ENCODE peak calls at places on chromosomes 3 and 15, in four cellular contexts. One of them, this sample, is unnamed.
A peak's percentile ranks its signal among the peaks of the same experiment; 100 is the strongest.

GRCh38 chr3:69385723-69386483 is at the start of gene FRMD4B:
- DNase-seq in tibial artery: peak; percentile 87
- DNase-seq in fibroblast of mammary gland: peak; percentile 18
- DNase-seq in activated CD8-positive, alpha-beta T cell treated with anti-CD3 and anti-CD28 coated beads for 36 hours: peak; percentile 48
- DNase-seq in this sample: peak; percentile 90

GRCh38 chr3:36227982-36228381 is 152.3 kb upstream of the STAC start:
- DNase-seq in tibial artery: no peak
- DNase-seq in fibroblast of mammary gland: no peak
- DNase-seq in activated CD8-positive, alpha-beta T cell treated with anti-CD3 and anti-CD28 coated beads for 36 hours: no peak
- DNase-seq in this sample: no peak

GRCh38 chr15:81001180-81002003 is 669 bp downstream of the TLNRD1 start:
- DNase-seq in tibial artery: peak; percentile 77
- DNase-seq in fibroblast of mammary gland: peak; percentile 39
- DNase-seq in activated CD8-positive, alpha-beta T cell treated with anti-CD3 and anti-CD28 coated beads for 36 hours: peak; percentile 61
- DNase-seq in this sample: peak; percentile 90

GRCh38 chr3:183328164-183328563 is 75.1 kb downstream of the B3GNT5 start:
- DNase-seq in tibial artery: no peak
- DNase-seq in fibroblast of mammary gland: peak; percentile 39
- DNase-seq in activated CD8-positive, alpha-beta T cell treated with anti-CD3 and anti-CD28 coated beads for 36 hours: no peak
- DNase-seq in this sample: no peak

GRCh38 chr15:34721802-34722795 is 32.7 kb downstream of the GJD2 start:
- DNase-seq in tibial artery: peak; percentile 87
- DNase-seq in fibroblast of mammary gland: peak; percentile 23
- DNase-seq in activated CD8-positive, alpha-beta T cell treated with anti-CD3 and anti-CD28 coated beads for 36 hours: no peak
- DNase-seq in this sample: peak; percentile 79

GRCh38 chr3:178205750-178206149 is 330.5 kb upstream of the KCNMB2 start:
- DNase-seq in tibial artery: no peak
- DNase-seq in fibroblast of mammary gland: no peak
- DNase-seq in activated CD8-positive, alpha-beta T cell treated with anti-CD3 and anti-CD28 coated beads for 36 hours: no peak
- DNase-seq in this sample: no peak

GRCh38 chr3:127275287-127275781 is 12.5 kb downstream of the PRR20G start:
- DNase-seq in tibial artery: no peak
- DNase-seq in fibroblast of mammary gland: peak; percentile 37
- DNase-seq in activated CD8-positive, alpha-beta T cell treated with anti-CD3 and anti-CD28 coated beads for 36 hours: no peak
- DNase-seq in this sample: no peak

GRCh38 chr15:44295909-44296420 is 7.4 kb downstream of the GOLM2 start:
- DNase-seq in tibial artery: no peak
- DNase-seq in fibroblast of mammary gland: no peak
- DNase-seq in activated CD8-positive, alpha-beta T cell treated with anti-CD3 and anti-CD28 coated beads for 36 hours: no peak
- DNase-seq in this sample: no peak

GRCh38 chr3:118577055-118577759 is 457.4 kb downstream of the IGSF11 start:
- DNase-seq in tibial artery: no peak
- DNase-seq in fibroblast of mammary gland: no peak
- DNase-seq in activated CD8-positive, alpha-beta T cell treated with anti-CD3 and anti-CD28 coated beads for 36 hours: no peak
- DNase-seq in this sample: no peak

GRCh38 chr3:155870945-155871745 is 695 bp downstream of the GMPS start:
- DNase-seq in tibial artery: peak; percentile 83
- DNase-seq in fibroblast of mammary gland: peak; percentile 25
- DNase-seq in activated CD8-positive, alpha-beta T cell treated with anti-CD3 and anti-CD28 coated beads for 36 hours: peak; percentile 65
- DNase-seq in this sample: peak; percentile 85

GRCh38 chr3:184593923-184594303 is 32.3 kb downstream of the EPHB3 start:
- DNase-seq in tibial artery: no peak
- DNase-seq in fibroblast of mammary gland: no peak
- DNase-seq in activated CD8-positive, alpha-beta T cell treated with anti-CD3 and anti-CD28 coated beads for 36 hours: no peak
- DNase-seq in this sample: no peak

GRCh38 chr3:49647741-49648140 is 26.4 kb upstream of the APEH start:
- DNase-seq in tibial artery: no peak
- DNase-seq in fibroblast of mammary gland: no peak
- DNase-seq in activated CD8-positive, alpha-beta T cell treated with anti-CD3 and anti-CD28 coated beads for 36 hours: no peak
- DNase-seq in this sample: no peak

GRCh38 chr15:80778964-80779657 is at the start of gene CEMIP:
- DNase-seq in tibial artery: peak; percentile 77
- DNase-seq in fibroblast of mammary gland: peak; percentile 64
- DNase-seq in activated CD8-positive, alpha-beta T cell treated with anti-CD3 and anti-CD28 coated beads for 36 hours: peak; percentile 75
- DNase-seq in this sample: peak; percentile 90

DNA sequence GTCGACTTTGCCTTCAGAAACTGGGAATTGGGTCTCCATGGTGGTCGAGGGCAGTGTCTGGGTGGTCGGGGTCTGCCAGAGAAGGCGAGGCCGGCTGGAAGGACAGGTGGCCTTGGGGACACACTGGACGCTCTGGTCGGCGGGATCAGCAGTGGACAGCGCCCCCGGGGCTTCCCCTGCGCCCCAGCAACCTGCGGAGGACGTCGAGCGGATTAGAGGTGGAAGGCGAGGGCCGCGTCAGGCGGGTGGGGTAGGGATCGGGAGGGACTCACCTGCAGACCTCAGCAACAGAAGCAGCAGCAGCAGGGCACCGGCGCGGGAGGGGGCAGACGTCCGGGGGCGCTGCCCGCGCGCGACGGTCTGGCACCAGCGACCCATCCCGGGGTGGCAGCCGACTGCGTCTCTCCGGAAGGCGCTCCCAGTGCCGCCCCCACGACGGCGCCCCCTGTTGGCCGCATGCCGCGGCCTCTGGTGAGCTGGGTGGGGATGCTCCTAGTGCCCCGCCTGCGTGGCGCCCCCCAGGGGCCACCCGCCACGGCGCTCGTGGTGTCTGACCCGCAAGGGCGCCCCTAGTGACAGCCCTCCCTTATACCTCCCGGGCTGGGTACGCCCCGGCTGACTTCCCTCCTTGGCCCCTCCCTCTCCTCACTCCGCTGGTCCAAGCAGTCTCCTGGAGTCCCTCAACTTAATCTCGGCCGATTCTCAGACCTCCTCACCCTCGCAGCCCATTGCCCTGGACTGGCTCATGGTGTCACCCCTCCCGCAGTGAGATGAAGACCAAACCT is at the start of gene PRSS50:
- DNase-seq in tibial artery: peak; percentile 62
- DNase-seq in fibroblast of mammary gland: no peak
- DNase-seq in activated CD8-positive, alpha-beta T cell treated with anti-CD3 and anti-CD28 coated beads for 36 hours: peak; percentile 59
- DNase-seq in this sample: no peak
- TF ChIP-seq CTCF in tibial artery: no peak
- TF ChIP-seq CTCF in fibroblast of mammary gland: no peak
- TF ChIP-seq CTCF in activated CD8-positive, alpha-beta T cell treated with anti-CD3 and anti-CD28 coated beads for 36 hours: peak; percentile 77
- TF ChIP-seq CTCF in this sample: no peak

DNA sequence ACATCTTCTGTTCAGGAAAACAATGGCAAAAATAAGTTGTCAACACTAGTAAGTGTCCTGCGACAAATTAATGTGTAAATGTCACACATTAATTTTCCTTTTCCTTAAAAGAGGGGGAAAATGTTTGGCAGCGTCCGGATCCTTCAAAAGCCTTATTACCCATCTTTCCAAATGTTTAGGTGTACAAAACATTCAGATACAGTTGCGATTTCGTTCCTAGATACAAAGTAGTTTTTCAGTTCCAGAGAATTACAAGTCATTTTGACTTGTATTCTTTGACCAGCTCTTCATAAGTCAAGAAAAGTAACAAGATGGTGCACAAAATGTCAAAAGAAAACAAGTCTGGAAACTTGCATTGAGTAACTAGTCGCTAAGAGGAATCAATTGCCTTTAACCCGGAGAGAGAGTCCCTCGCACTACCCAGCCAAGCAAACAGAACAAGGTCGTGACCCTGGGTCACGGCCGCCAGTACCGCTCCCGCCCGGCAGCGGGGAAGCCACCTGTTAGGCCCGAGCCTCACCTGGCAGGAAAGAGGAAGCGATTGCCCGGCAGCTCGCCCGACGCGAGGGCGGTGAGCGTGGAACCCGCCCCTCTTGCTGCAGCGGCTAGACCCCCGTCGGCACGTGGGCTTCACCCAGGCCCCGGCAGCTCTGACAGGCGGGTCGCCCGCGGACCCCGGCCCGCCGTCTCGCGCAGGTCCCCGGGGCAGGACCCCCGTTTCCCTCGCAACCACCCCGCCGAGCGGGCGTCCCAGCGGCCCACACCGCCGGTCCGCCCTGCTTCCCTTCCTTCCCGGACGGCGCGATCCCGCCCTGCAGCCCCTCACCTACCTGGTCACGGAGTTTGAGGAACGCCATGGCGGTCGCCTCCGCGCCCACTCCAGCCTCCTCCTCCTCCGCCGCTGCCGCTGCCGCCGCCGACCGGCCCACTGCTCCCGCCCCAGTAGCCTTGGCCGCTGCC is 61.0 kb upstream of the ANKRD28 start:
- DNase-seq in tibial artery: peak; percentile 72
- DNase-seq in fibroblast of mammary gland: peak; percentile 7
- DNase-seq in activated CD8-positive, alpha-beta T cell treated with anti-CD3 and anti-CD28 coated beads for 36 hours: peak; percentile 76
- DNase-seq in this sample: peak; percentile 91
- TF ChIP-seq CTCF in tibial artery: peak; percentile 14
- TF ChIP-seq CTCF in fibroblast of mammary gland: no peak
- TF ChIP-seq CTCF in activated CD8-positive, alpha-beta T cell treated with anti-CD3 and anti-CD28 coated beads for 36 hours: no peak
- TF ChIP-seq CTCF in this sample: no peak

GRCh38 chr15:39376371-39376909 is 204.4 kb upstream of the THBS1 start:
- DNase-seq in tibial artery: no peak
- DNase-seq in fibroblast of mammary gland: peak; percentile 20
- DNase-seq in activated CD8-positive, alpha-beta T cell treated with anti-CD3 and anti-CD28 coated beads for 36 hours: no peak
- DNase-seq in this sample: no peak
- TF ChIP-seq CTCF in tibial artery: no peak
- TF ChIP-seq CTCF in fibroblast of mammary gland: no peak
- TF ChIP-seq CTCF in activated CD8-positive, alpha-beta T cell treated with anti-CD3 and anti-CD28 coated beads for 36 hours: no peak
- TF ChIP-seq CTCF in this sample: no peak

GRCh38 chr15:48914717-48915116 is 36.8 kb downstream of the EID1 start:
- DNase-seq in tibial artery: no peak
- DNase-seq in fibroblast of mammary gland: no peak
- DNase-seq in activated CD8-positive, alpha-beta T cell treated with anti-CD3 and anti-CD28 coated beads for 36 hours: no peak
- DNase-seq in this sample: no peak
- TF ChIP-seq CTCF in tibial artery: no peak
- TF ChIP-seq CTCF in fibroblast of mammary gland: peak; percentile 10
- TF ChIP-seq CTCF in activated CD8-positive, alpha-beta T cell treated with anti-CD3 and anti-CD28 coated beads for 36 hours: no peak
- TF ChIP-seq CTCF in this sample: no peak

GRCh38 chr15:67181221-67181639 is 73.2 kb downstream of the AAGAB start:
- DNase-seq in tibial artery: peak; percentile 48
- DNase-seq in fibroblast of mammary gland: no peak
- DNase-seq in activated CD8-positive, alpha-beta T cell treated with anti-CD3 and anti-CD28 coated beads for 36 hours: no peak
- DNase-seq in this sample: no peak
- TF ChIP-seq CTCF in tibial artery: no peak
- TF ChIP-seq CTCF in fibroblast of mammary gland: no peak
- TF ChIP-seq CTCF in activated CD8-positive, alpha-beta T cell treated with anti-CD3 and anti-CD28 coated beads for 36 hours: no peak
- TF ChIP-seq CTCF in this sample: no peak

DNA sequence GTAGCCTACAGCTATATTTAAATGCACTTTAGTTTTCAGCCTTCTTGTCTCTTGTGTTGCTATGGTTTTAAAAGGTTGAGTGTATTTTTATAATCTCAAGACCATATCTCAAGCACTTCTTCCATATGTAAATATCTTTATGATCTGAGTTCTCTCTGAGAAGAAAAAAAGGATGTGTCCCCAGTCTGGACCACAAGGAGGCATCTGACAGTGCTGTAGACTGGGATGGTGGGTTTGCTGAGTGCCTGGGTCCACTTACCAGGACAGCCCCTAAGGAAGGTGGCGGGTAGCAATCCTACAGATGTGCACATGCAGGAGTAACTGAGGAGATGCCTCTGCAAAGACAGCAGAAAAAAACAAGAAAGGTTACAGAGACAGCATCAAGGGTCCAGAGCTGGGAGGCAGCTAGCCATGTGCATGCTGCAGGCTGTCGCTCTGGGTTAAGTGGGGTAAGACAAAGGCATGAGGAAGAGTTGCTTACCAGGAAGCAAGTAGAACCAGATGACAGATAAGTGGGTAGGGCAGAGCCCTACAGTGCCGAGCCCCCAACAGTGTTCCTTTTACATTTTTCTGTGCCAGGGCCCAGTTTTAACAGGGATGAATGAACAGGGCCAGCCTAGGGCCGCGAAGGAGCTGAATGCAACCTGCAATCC is 70.5 kb upstream of the SNRK start:
- DNase-seq in tibial artery: no peak
- DNase-seq in fibroblast of mammary gland: no peak
- DNase-seq in activated CD8-positive, alpha-beta T cell treated with anti-CD3 and anti-CD28 coated beads for 36 hours: no peak
- DNase-seq in this sample: no peak
- TF ChIP-seq CTCF in tibial artery: no peak
- TF ChIP-seq CTCF in fibroblast of mammary gland: no peak
- TF ChIP-seq CTCF in activated CD8-positive, alpha-beta T cell treated with anti-CD3 and anti-CD28 coated beads for 36 hours: peak; percentile 39
- TF ChIP-seq CTCF in this sample: no peak

DNA sequence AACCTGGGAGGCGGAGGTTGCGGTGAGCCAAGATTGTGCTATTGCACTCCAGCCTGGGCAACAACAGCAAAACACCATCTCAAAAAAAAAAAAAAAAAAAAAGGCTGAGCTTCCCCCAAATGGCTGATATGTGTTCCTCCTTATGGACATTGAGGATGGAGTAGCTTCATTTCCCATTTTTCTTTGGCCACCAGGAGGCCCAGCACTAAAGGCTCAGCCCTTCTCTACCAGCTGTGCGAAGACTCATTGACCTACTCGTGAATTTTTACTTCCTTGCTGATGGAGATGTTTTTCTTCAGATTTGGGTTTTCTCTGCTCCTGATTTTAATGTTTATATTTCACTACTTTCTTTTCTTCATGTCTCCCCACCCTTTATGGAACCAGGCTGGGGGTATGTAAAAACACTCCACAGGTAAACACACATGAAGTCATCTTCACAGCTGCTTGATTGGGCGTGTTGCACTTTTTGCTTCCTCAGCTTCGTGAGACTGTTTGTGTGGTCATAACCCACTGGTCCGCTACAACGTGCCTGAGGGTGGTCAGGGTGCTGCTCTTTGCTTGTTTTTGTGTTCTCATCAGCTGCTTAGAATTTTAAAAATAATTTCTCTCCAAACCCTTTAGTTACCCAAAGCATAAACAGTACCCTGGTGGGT is 13.5 kb downstream of the SEMA4B start:
- DNase-seq in tibial artery: no peak
- DNase-seq in fibroblast of mammary gland: no peak
- DNase-seq in activated CD8-positive, alpha-beta T cell treated with anti-CD3 and anti-CD28 coated beads for 36 hours: no peak
- DNase-seq in this sample: no peak
- TF ChIP-seq CTCF in tibial artery: no peak
- TF ChIP-seq CTCF in fibroblast of mammary gland: peak; percentile 35
- TF ChIP-seq CTCF in activated CD8-positive, alpha-beta T cell treated with anti-CD3 and anti-CD28 coated beads for 36 hours: no peak
- TF ChIP-seq CTCF in this sample: no peak

GRCh38 chr3:29280675-29281264 is at the start of gene RBMS3:
- DNase-seq in tibial artery: peak; percentile 96
- DNase-seq in fibroblast of mammary gland: peak; percentile 96
- DNase-seq in activated CD8-positive, alpha-beta T cell treated with anti-CD3 and anti-CD28 coated beads for 36 hours: peak; percentile 34
- DNase-seq in this sample: peak; percentile 94
- TF ChIP-seq CTCF in tibial artery: peak; percentile 55
- TF ChIP-seq CTCF in fibroblast of mammary gland: peak; percentile 73
- TF ChIP-seq CTCF in activated CD8-positive, alpha-beta T cell treated with anti-CD3 and anti-CD28 coated beads for 36 hours: no peak
- TF ChIP-seq CTCF in this sample: peak; percentile 47

GRCh38 chr3:14768182-14768790 is 50.5 kb upstream of the FGD5 start:
- DNase-seq in tibial artery: no peak
- DNase-seq in fibroblast of mammary gland: no peak
- DNase-seq in activated CD8-positive, alpha-beta T cell treated with anti-CD3 and anti-CD28 coated beads for 36 hours: no peak
- DNase-seq in this sample: no peak
- TF ChIP-seq CTCF in tibial artery: no peak
- TF ChIP-seq CTCF in fibroblast of mammary gland: no peak
- TF ChIP-seq CTCF in activated CD8-positive, alpha-beta T cell treated with anti-CD3 and anti-CD28 coated beads for 36 hours: no peak
- TF ChIP-seq CTCF in this sample: no peak

DNA sequence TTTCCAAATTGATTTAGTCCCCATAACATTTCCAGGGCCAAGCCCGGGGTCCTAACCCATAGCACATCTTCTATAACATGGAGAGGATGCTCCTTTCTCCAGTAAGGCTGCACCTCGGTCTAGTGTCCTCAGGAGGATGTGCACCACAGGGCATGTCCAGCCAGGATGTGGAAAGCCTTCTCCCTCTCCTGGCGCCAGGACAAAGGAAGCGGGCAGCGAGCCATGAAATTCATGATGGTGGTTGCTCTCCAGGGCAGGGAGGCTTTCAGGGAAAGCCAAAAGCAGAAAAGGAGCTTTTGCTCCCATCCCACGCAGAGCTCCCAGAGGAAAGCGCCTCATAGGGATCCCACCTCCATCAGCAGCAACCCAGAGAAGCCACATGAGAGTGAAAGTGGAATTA is 220.0 kb downstream of the ADAMTSL3 start:
- DNase-seq in tibial artery: no peak
- DNase-seq in fibroblast of mammary gland: no peak
- DNase-seq in activated CD8-positive, alpha-beta T cell treated with anti-CD3 and anti-CD28 coated beads for 36 hours: no peak
- DNase-seq in this sample: no peak
- TF ChIP-seq CTCF in tibial artery: no peak
- TF ChIP-seq CTCF in fibroblast of mammary gland: no peak
- TF ChIP-seq CTCF in activated CD8-positive, alpha-beta T cell treated with anti-CD3 and anti-CD28 coated beads for 36 hours: no peak
- TF ChIP-seq CTCF in this sample: no peak

This sample was measured in kidney.